ENCODE peak calls at places on chromosomes 12 and 14, in four cellular contexts. Z, F, R and A are unnamed samples.

GRCh38 chr14:101489092-101489760 is 72.1 kb upstream of the DIO3 start:
- DNase-seq in Z (peak), F (no peak), R (no peak), A (no peak)

GRCh38 chr14:91416744-91417133 is 881 bp downstream of the CCDC88C start:
- DNase-seq in Z (no peak), F (no peak), R (no peak), A (no peak)

GRCh38 chr14:95133282-95133681 is 24.0 kb downstream of the DICER1 start:
- DNase-seq in Z (no peak), F (no peak), R (no peak), A (no peak)

GRCh38 chr12:124525455-124525854 is 42.0 kb downstream of the NCOR2 start:
- DNase-seq in Z (no peak), F (no peak), R (no peak), A (no peak)

GRCh38 chr12:25924535-25925001 is 33.9 kb upstream of the RASSF8 start:
- DNase-seq in Z (no peak), F (no peak), R (no peak), A (no peak)

GRCh38 chr14:77707355-77707723 is 484 bp downstream of the ALKBH1 start:
- DNase-seq in Z (no peak), F (peak), R (no peak), A (peak)

GRCh38 chr12:130212384-130212783 is 50.1 kb downstream of the FZD10 start:
- DNase-seq in Z (no peak), F (no peak), R (no peak), A (no peak)

GRCh38 chr14:56855891-56856461 is 45.7 kb upstream of the OTX2 start:
- DNase-seq in Z (no peak), F (no peak), R (no peak), A (no peak)

GRCh38 chr14:68695326-68695768 is 97.5 kb downstream of the ZFP36L1 start:
- DNase-seq in Z (no peak), F (peak), R (no peak), A (peak)

GRCh38 chr12:110906985-110907384 is 13.4 kb downstream of the MYL2 start:
- DNase-seq in Z (no peak), F (no peak), R (no peak), A (no peak)

GRCh38 chr12:127389923-127390322 is 877.0 kb upstream of the TMEM132C start:
- DNase-seq in Z (no peak), F (peak), R (no peak), A (no peak)

GRCh38 chr12:110116623-110117022 is 7.5 kb upstream of the IFT81 start:
- DNase-seq in Z (no peak), F (no peak), R (no peak), A (no peak)

GRCh38 chr12:112606611-112607366 is 184.8 kb upstream of the RPH3A start:
- DNase-seq in Z (no peak), F (no peak), R (no peak), A (no peak)

GRCh38 chr14:22403286-22403685 is 185.7 kb downstream of the DAD1 start:
- DNase-seq in Z (no peak), F (peak), R (no peak), A (no peak)

GRCh38 chr12:72072613-72073212 is 134.1 kb downstream of the TPH2 start:
- DNase-seq in Z (no peak), F (no peak), R (no peak), A (no peak)

GRCh38 chr12:121791671-121792496 is 1.6 kb downstream of the RHOF start:
- DNase-seq in Z (no peak), F (no peak), R (no peak), A (no peak)

GRCh38 chr12:6124411-6125151 is at the start of gene VWF:
- DNase-seq in Z (no peak), F (no peak), R (no peak), A (peak)

GRCh38 chr12:22744197-22744596 is 119.2 kb downstream of the ETNK1 start:
- DNase-seq in Z (no peak), F (no peak), R (no peak), A (no peak)

GRCh38 chr14:104211242-104211641 is 72.9 kb downstream of the KIF26A start:
- DNase-seq in Z (no peak), F (no peak), R (no peak), A (no peak)

GRCh38 chr14:50741571-50741970 is 73.5 kb upstream of the SAV1 start:
- DNase-seq in Z (no peak), F (peak), R (no peak), A (peak)

GRCh38 chr12:55043542-55043941 is 23.8 kb downstream of the NEUROD4 start:
- DNase-seq in Z (no peak), F (no peak), R (no peak), A (no peak)

GRCh38 chr14:67436006-67436866 is 24.3 kb upstream of the PLEK2 start:
- DNase-seq in Z (no peak), F (no peak), R (no peak), A (no peak)

GRCh38 chr12:25053021-25053271 is 104.0 kb upstream of the BCAT1 start:
- DNase-seq in Z (no peak), F (no peak), R (no peak), A (no peak)

GRCh38 chr14:100015251-100015655 is 50.0 kb upstream of the EVL start:
- DNase-seq in Z (no peak), F (no peak), R (peak), A (peak)

GRCh38 chr14:99821519-99822165 is 28.4 kb downstream of the EML1 start:
- DNase-seq in Z (no peak), F (peak), R (no peak), A (no peak)

GRCh38 chr12:96238336-96239031 is 44.3 kb downstream of the ELK3 start:
- DNase-seq in Z (no peak), F (no peak), R (no peak), A (no peak)

GRCh38 chr12:13900718-13901117 is 80.7 kb downstream of the GRIN2B start:
- DNase-seq in Z (no peak), F (no peak), R (no peak), A (no peak)

GRCh38 chr14:53967606-53968005 is 11.0 kb upstream of the BMP4 start:
- DNase-seq in Z (no peak), F (no peak), R (no peak), A (no peak)

GRCh38 chr12:93962336-93962735 is 186.0 kb upstream of the PLXNC1 start:
- DNase-seq in Z (no peak), F (no peak), R (no peak), A (no peak)

GRCh38 chr12:3332190-3332589 is 158.8 kb upstream of the PRMT8 start:
- DNase-seq in Z (no peak), F (no peak), R (no peak), A (no peak)

GRCh38 chr12:121858662-121859572 is at the start of gene HPD:
- DNase-seq in Z (no peak), F (peak), R (no peak), A (no peak)

GRCh38 chr14:22474730-22475351 is 114.2 kb downstream of the DAD1 start:
- DNase-seq in Z (no peak), F (no peak), R (no peak), A (no peak)

GRCh38 chr12:3230758-3231375 is 153.7 kb downstream of the TSPAN9 start:
- DNase-seq in Z (no peak), F (peak), R (no peak), A (no peak)

GRCh38 chr12:47736877-47737676 is 11.8 kb upstream of the ENDOU start:
- DNase-seq in Z (peak), F (no peak), R (no peak), A (no peak)

GRCh38 chr14:103905861-103906456 is 22.3 kb upstream of the TDRD9 start:
- DNase-seq in Z (no peak), F (no peak), R (no peak), A (no peak)

GRCh38 chr12:132649226-132649945 is 30.8 kb downstream of the P2RX2 start:
- DNase-seq in Z (no peak), F (no peak), R (no peak), A (no peak)

GRCh38 chr12:91332305-91332704 is 149.7 kb upstream of the DCN start:
- DNase-seq in Z (no peak), F (no peak), R (no peak), A (no peak)

DNA sequence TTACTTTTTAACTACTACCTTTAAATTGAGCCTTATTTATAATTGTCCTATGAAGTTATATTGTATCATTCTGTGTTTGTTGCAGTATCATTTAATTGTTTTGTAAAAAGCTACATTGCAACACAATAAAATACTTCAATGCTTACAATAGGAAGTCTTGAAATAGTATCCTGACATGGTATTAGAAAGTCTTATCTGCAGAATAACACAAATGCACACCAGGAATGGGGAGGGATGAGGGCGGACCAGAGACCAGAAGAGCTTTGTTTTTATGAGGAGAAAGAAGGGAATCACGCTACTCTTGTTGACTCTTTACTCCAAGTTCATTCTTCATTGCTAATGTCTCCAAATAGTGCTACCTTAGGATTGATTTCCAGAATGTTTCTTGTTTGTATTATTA is 120.2 kb downstream of the MON2 start:
- DNase-seq in Z (no peak), F (no peak), R (no peak), A (no peak)
- TF ChIP-seq CTCF in Z (no peak), F (no peak), R (no peak), A (no peak)

GRCh38 chr12:40107098-40107802 is 1.4 kb upstream of the SLC2A13 start:
- DNase-seq in Z (peak), F (peak), R (peak), A (peak)
- TF ChIP-seq CTCF in Z (peak), F (peak), R (peak), A (peak)

GRCh38 chr12:43758728-43759563 is at the start of the genes IRAK4 and PUS7L:
- DNase-seq in Z (peak), F (peak), R (peak), A (peak)
- TF ChIP-seq CTCF in Z (peak), F (peak), R (peak), A (peak)

GRCh38 chr12:104458645-104459555 is 2.2 kb downstream of the CHST11 start:
- DNase-seq in Z (no peak), F (no peak), R (peak), A (peak)
- TF ChIP-seq CTCF in Z (no peak), F (no peak), R (no peak), A (no peak)

GRCh38 chr12:102950107-102950949 is 7.1 kb upstream of the ASCL1 start:
- DNase-seq in Z (no peak), F (no peak), R (no peak), A (peak)
- TF ChIP-seq CTCF in Z (no peak), F (no peak), R (no peak), A (no peak)

GRCh38 chr12:52033506-52034258 is 17.6 kb upstream of the NR4A1 start:
- DNase-seq in Z (no peak), F (no peak), R (peak), A (no peak)
- TF ChIP-seq CTCF in Z (no peak), F (no peak), R (no peak), A (no peak)